ENCODE peak calls at places on chromosomes 6 and 20, in four cellular contexts. B is SK-N-SH, K is kidney epithelial cell, J is epithelial cell of esophagus. H is an unnamed sample.

GRCh38 chr6:82205793-82206425 is 41.6 kb downstream of the IBTK start:
- DNase-seq in B (peak; percentile 38), J (no peak), K (no peak), H (no peak)

GRCh38 chr6:34391023-34391485 is 1.4 kb downstream of the NUDT3 start:
- DNase-seq in J (peak; percentile 48), K (no peak), B (peak; percentile 37), H (no peak)

GRCh38 chr6:168031411-168032382 is 34.2 kb downstream of the KIF25 start:
- DNase-seq in K (no peak), J (no peak), B (no peak), H (no peak)

GRCh38 chr20:8718214-8718613 is 350.7 kb upstream of the PLCB4 start:
- DNase-seq in K (no peak), B (no peak), J (no peak), H (no peak)

GRCh38 chr20:36004045-36004444 is 35.7 kb downstream of the CNBD2 start:
- DNase-seq in K (no peak), B (no peak), J (peak; percentile 75), H (no peak)

GRCh38 chr6:21198032-21198640 is 395.4 kb upstream of the SOX4 start:
- DNase-seq in J (no peak), K (no peak), B (no peak), H (no peak)

GRCh38 chr20:36917240-36917639 is 34.3 kb downstream of the SAMHD1 start:
- DNase-seq in K (no peak), J (no peak), B (no peak), H (no peak)

GRCh38 chr20:39829255-39829654 is 859.8 kb downstream of the MAFB start:
- DNase-seq in J (no peak), K (no peak), B (no peak), H (no peak)

GRCh38 chr6:99736302-99736701 is 129.7 kb downstream of the PRDM13 start:
- DNase-seq in B (no peak), J (no peak), K (no peak), H (no peak)

GRCh38 chr6:158050107-158050735 is 68.6 kb downstream of the SYNJ2 start:
- DNase-seq in K (no peak), B (no peak), J (no peak), H (no peak)

GRCh38 chr6:34487536-34487935 is 21.7 kb downstream of the PACSIN1 start:
- DNase-seq in B (no peak), K (no peak), J (no peak), H (no peak)

GRCh38 chr6:168695701-168696100 is 254.7 kb downstream of the SMOC2 start:
- DNase-seq in B (no peak), K (no peak), J (no peak), H (no peak)

GRCh38 chr6:118894425-118895240 is 681 bp downstream of the ASF1A start:
- DNase-seq in B (peak; percentile 81), J (peak; percentile 72), K (no peak), H (no peak)

GRCh38 chr6:89281779-89282246 is 33.3 kb downstream of the GABRR2 start:
- DNase-seq in J (peak; percentile 43), K (no peak), B (peak; percentile 65), H (no peak)

GRCh38 chr20:1144401-1145172 is 26.2 kb downstream of the PSMF1 start:
- DNase-seq in K (no peak), J (no peak), B (no peak), H (no peak)

GRCh38 chr6:20686142-20686541 is 151.9 kb downstream of the CDKAL1 start:
- DNase-seq in K (no peak), B (no peak), J (no peak), H (no peak)

GRCh38 chr20:2280083-2280482 is 15.7 kb upstream of the TGM3 start:
- DNase-seq in B (no peak), J (no peak), K (no peak), H (no peak)

GRCh38 chr6:113495521-113495920 is 361.6 kb upstream of the MARCKS start:
- DNase-seq in K (peak; percentile 39), B (no peak), J (peak; percentile 90), H (no peak)

GRCh38 chr6:56420296-56420695 is 172.9 kb upstream of the COL21A1 start:
- DNase-seq in K (no peak), B (no peak), J (no peak), H (no peak)

GRCh38 chr6:118263929-118264486 is 284.1 kb upstream of the PLN start:
- DNase-seq in K (no peak), B (peak; percentile 30), J (peak; percentile 34), H (no peak)

GRCh38 chr20:57060407-57061057 is 205.9 kb downstream of the BMP7 start:
- DNase-seq in J (peak; percentile 42), K (no peak), B (no peak), H (no peak)
- TF ChIP-seq CTCF in J (no peak), K (no peak), B (no peak), H (no peak)

DNA sequence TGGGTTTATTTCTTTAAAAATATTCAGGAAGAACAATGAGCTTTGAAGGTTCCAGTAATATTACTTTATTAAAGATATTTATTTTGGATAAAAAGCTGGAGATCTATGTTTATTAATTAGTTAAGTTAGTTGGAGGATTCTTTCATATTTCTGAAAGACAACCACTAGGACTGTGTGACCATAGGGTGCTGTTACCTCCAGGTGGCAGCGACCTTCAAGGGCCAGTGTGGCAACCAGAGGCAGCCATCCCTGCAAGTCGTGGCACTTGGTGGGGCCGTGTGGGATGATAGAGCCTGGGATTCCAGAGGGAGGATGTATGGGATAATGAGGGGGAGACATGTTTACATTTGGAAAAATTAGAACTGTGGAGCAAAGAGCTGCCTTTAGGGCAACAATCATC is 95.5 kb upstream of the SCP2D1 start:
- DNase-seq in B (no peak), J (no peak), K (no peak), H (no peak)
- TF ChIP-seq CTCF in B (no peak), J (peak; percentile 16), K (no peak), H (no peak)

DNA sequence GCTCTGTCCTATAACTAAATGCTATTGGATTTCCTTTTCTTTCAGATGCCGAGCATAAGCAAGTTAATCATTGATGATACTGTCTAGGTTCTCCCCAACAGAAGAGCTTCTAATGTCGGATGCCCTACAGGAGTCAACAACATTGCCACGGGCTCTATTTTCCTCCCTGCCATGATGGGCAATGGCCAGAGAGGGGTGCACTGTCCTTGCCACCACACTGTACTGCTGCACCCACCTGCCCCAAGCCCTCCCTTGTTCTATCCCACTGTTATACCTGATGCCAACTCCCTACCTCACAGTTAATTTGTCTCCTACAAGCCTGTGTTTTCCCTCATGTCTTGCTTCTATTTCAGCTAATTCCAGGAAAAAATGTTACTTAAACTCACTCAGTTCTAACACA is 773.6 kb upstream of the CHD6 start:
- DNase-seq in K (no peak), B (no peak), J (no peak), H (no peak)
- TF ChIP-seq CTCF in K (no peak), B (no peak), J (no peak), H (no peak)

GRCh38 chr6:40473026-40473425 is 114.1 kb downstream of the LRFN2 start:
- DNase-seq in K (no peak), B (no peak), J (no peak), H (no peak)

GRCh38 chr6:40476673-40477072 is 110.5 kb downstream of the LRFN2 start:
- DNase-seq in B (no peak), J (no peak), K (no peak), H (no peak)

GRCh38 chr6:40472354-40472753 is 114.8 kb downstream of the LRFN2 start:
- DNase-seq in K (no peak), J (no peak), B (no peak), H (no peak)

GRCh38 chr6:40477246-40478126 is 109.7 kb downstream of the LRFN2 start:
- DNase-seq in B (peak; percentile 56), J (no peak), K (no peak), H (no peak)

DNA sequence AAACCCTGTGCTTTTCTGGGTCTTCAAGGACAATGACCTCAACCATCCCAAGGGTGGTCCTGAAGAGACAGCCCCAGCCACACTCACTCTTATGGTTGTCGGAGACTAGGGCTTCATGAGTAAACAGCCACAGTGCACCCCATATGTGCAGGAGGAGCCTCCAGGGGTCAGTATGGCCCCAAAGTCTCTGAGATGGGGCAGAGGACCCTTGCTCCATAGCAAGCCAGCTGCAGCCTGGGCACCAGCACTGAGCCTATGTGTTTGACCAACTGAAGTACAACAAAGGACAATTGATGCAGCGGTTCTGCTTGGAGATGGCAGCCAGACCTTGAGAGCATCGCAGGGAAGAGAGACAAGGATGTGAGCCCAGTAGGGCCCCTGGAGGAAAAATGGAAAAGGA is 112.2 kb downstream of the LRFN2 start:
- DNase-seq in B (no peak), K (no peak), J (no peak), H (no peak)
- TF ChIP-seq CTCF in B (no peak), K (no peak), J (no peak), H (no peak)

DNA sequence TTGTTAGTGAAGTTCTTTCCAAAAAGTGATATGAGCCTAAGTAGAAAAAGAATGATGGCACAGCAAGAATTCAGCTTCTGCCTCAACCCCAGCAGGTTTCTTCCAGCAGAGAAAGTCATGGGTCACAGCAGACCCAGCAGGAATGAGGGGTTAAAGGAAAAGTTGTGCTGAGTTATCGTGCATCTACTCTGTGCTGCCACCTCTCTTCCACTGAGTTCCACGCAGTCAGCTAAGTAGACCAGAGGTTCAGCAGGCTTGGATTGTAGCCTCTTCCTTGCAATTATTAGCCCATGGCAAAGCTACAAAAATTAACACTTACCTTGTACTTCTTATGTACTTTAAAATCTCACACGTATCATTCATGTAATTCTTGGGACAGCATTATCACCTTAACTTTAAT is 510.8 kb downstream of the PTPRT start:
- DNase-seq in J (peak; percentile 2), B (peak; percentile 20), K (no peak), H (no peak)
- TF ChIP-seq CTCF in J (peak; percentile 38), B (no peak), K (peak; percentile 60), H (no peak)

GRCh38 chr6:55033021-55033546 is 141.2 kb upstream of the HCRTR2 start:
- DNase-seq in B (no peak), K (no peak), J (no peak), H (no peak)
- TF ChIP-seq CTCF in B (no peak), K (no peak), J (no peak), H (no peak)

H was measured in D721Med.